ENCODE peak calls at places on chromosomes 12 and 14, in five cellular contexts. N, A, E, H and C are unnamed samples.

GRCh38 chr12:51533799-51534198 is 57.2 kb upstream of the SCN8A start:
- DNase-seq in A (no peak), H (peak), N (no peak), E (no peak), C (no peak)

GRCh38 chr14:96203635-96204034 is 1.0 kb upstream of the BDKRB2 start:
- DNase-seq in A (no peak), H (no peak), E (no peak), N (no peak), C (no peak)

GRCh38 chr12:4107436-4107878 is 166.1 kb upstream of the CCND2 start:
- DNase-seq in H (peak), A (no peak), N (no peak), E (peak), C (no peak)

GRCh38 chr14:78197088-78197487 is 26.9 kb downstream of the NRXN3 start:
- DNase-seq in N (no peak), H (no peak), A (no peak), E (no peak), C (no peak)

GRCh38 chr12:120846721-120847120 is 57.4 kb downstream of the SPPL3 start:
- DNase-seq in A (no peak), E (no peak), N (no peak), H (peak), C (no peak)

GRCh38 chr12:52378091-52378490 is 7.4 kb downstream of the KRT84 start:
- DNase-seq in N (no peak), A (no peak), H (no peak), E (no peak), C (no peak)

GRCh38 chr12:123763093-123763492 is 992 bp downstream of the DNAH10 start:
- DNase-seq in N (no peak), A (peak), H (no peak), E (no peak), C (no peak)

GRCh38 chr12:91889059-91889458 is 256.6 kb downstream of the BTG1 start:
- DNase-seq in N (no peak), E (no peak), A (no peak), H (no peak), C (no peak)

GRCh38 chr12:685388-685787 is 22.1 kb upstream of the NINJ2 start:
- DNase-seq in H (peak), E (no peak), A (no peak), N (peak), C (no peak)

GRCh38 chr14:77268989-77269595 is 1.9 kb downstream of the NGB start:
- DNase-seq in A (no peak), E (no peak), H (no peak), N (no peak), C (no peak)

GRCh38 chr14:30928462-30928861 is 54.1 kb downstream of the COCH start:
- DNase-seq in N (no peak), E (no peak), H (no peak), A (no peak), C (no peak)

GRCh38 chr14:65010211-65010931 is 23.7 kb downstream of the FNTB start:
- DNase-seq in N (no peak), A (no peak), H (no peak), E (no peak), C (no peak)

GRCh38 chr14:35159742-35160409 is 37.5 kb downstream of the PRORP start:
- DNase-seq in A (no peak), H (peak), E (no peak), N (peak), C (peak)

GRCh38 chr14:71588028-71588427 is 344.2 kb upstream of the RGS6 start:
- DNase-seq in E (no peak), H (peak), N (peak), A (no peak), C (peak)

DNA sequence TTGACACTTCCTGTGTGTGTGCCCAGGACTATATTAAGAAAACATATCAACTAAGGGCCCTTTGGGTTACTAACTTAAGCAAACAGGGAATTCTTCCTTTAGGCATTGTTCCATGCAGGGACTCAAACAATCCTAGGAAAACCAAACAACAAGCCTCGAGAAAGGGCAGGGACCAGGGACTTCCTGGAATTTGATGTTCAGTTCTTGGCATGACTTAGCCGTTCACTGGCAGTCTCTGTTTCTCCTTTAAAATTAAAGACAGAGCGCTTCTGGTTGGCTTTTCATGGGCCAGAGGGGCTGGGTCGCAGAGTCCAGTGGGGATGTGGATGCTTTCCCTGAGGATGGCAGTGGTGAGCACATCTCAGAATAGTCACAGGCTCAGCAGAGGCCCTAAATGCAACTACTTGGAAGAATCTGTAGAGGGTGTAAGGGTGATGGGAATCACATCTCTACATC is 35.2 kb downstream of the RNFT2 start:
- DNase-seq in A (no peak), H (peak), N (no peak), E (no peak), C (no peak)
- TF ChIP-seq CTCF in A (no peak), H (peak), N (no peak), E (no peak), C (no peak)

DNA sequence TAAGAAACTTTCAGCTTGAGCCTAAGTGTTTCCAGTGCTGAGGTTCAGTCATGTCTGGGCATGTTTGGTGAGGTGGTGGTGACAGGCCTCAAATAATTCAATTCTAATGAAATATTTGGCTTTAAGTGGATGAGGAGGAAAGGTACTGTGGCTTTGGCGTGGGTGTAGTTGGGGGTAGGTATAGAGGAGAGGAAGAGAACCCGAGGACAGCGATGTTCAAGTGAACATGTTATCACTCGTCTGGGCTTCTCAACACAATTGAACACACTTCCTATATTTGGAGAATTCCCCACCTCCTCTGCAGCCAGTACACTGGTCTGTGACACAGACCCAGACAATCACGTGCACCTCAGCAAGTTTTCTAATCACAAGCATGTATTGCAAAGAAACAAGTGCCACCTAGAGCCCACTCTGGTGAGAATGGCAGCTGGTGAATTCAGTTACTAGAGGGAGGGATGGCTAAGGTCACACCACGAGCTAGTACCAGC is 53.0 kb downstream of the IFNG-AS1 start:
- DNase-seq in E (no peak), A (no peak), H (peak), N (no peak), C (no peak)
- TF ChIP-seq CTCF in E (no peak), A (no peak), H (no peak), N (no peak), C (no peak)

GRCh38 chr12:113424915-113425823 is 3.0 kb downstream of the SDSL start:
- DNase-seq in A (no peak), H (peak), E (peak), N (no peak), C (no peak)
- TF ChIP-seq CTCF in A (peak), H (peak), E (peak), N (peak), C (peak)

GRCh38 chr14:21071225-21072041 is 1.3 kb downstream of the ARHGEF40 start:
- DNase-seq in A (peak), N (peak), E (peak), H (peak), C (no peak)
- TF ChIP-seq CTCF in A (no peak), N (no peak), E (no peak), H (peak), C (no peak)

GRCh38 chr12:93943766-93944165 is 204.6 kb upstream of the PLXNC1 start:
- DNase-seq in E (no peak), N (no peak), A (no peak), H (peak), C (no peak)
- TF ChIP-seq CTCF in E (no peak), N (no peak), A (no peak), H (no peak), C (no peak)

GRCh38 chr12:92977326-92977725 is 48.2 kb upstream of the EEA1 start:
- DNase-seq in E (no peak), A (no peak), N (no peak), H (no peak), C (no peak)

GRCh38 chr12:92978607-92979006 is 49.5 kb upstream of the EEA1 start:
- DNase-seq in A (no peak), N (no peak), H (no peak), E (no peak), C (no peak)

GRCh38 chr12:92974759-92975158 is 45.7 kb upstream of the EEA1 start:
- DNase-seq in A (no peak), E (no peak), H (no peak), N (no peak), C (no peak)

GRCh38 chr12:92971869-92972524 is 42.9 kb upstream of the EEA1 start:
- DNase-seq in H (peak), A (no peak), N (peak), E (no peak), C (peak)

DNA sequence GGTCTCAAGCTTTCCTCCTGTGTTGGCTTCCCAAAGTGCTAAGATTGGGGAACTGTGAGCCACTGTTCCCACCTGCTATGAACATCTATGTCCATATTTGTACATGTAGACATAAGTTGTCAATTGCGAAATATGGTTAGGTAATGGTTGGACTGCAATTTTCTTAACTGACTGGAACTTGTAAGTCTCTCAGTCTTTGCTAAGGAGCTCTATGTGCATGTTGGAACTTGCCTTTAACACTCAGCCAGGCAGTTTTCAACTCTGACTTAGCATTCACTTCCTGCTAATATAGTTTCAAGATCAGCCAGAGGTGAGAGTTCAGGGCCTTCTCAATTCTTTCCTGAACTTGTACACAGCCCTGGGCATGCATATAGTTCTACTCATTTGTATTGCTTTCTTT is 44.5 kb upstream of the EEA1 start:
- DNase-seq in H (peak), N (peak), A (no peak), E (no peak), C (peak)
- TF ChIP-seq CTCF in H (no peak), N (no peak), A (no peak), E (no peak), C (no peak)

GRCh38 chr14:61064210-61064609 is 83.2 kb downstream of the SLC38A6 start:
- DNase-seq in E (no peak), H (no peak), N (no peak), A (no peak), C (no peak)
- TF ChIP-seq CTCF in E (no peak), H (peak), N (no peak), A (no peak), C (no peak)

GRCh38 chr14:55317907-55318306 is 46.7 kb downstream of the FBXO34 start:
- DNase-seq in H (no peak), E (no peak), N (no peak), A (no peak), C (no peak)
- TF ChIP-seq CTCF in H (no peak), E (no peak), N (no peak), A (no peak), C (no peak)

GRCh38 chr12:30753233-30753632 is 1.5 kb downstream of the CAPRIN2 start:
- DNase-seq in H (peak), A (no peak), N (peak), E (peak), C (no peak)
- TF ChIP-seq CTCF in H (peak), A (no peak), N (peak), E (peak), C (peak)

GRCh38 chr14:58641509-58641908 is 3.7 kb downstream of the DACT1 start:
- DNase-seq in N (no peak), E (no peak), H (no peak), A (no peak), C (no peak)
- TF ChIP-seq CTCF in N (no peak), E (peak), H (peak), A (no peak), C (no peak)